ENCODE peak calls at places on chromosomes 12 and 14, in six cellular contexts. B is neural crest cell, N is lung, R is OCI-LY7, X is dermis blood vessel endothelial cell, D is Calu3. W is an unnamed sample.

GRCh38 chr14:64549805-64550538 is at the start of gene PPP1R36:
- DNase-seq in D (peak), X (no peak), R (no peak), N (peak), B (no peak), W (peak)

GRCh38 chr12:12736759-12737676 is 19.9 kb downstream of the CDKN1B start:
- DNase-seq in X (peak), N (no peak), B (no peak), D (no peak), R (peak), W (peak)

GRCh38 chr12:93128332-93128707 is 199.2 kb upstream of the EEA1 start:
- DNase-seq in B (no peak), N (peak), X (no peak), R (no peak), D (no peak), W (no peak)

GRCh38 chr14:81565441-81566290 is 32.0 kb upstream of the SEL1L start:
- DNase-seq in N (no peak), B (peak), R (peak), D (peak), X (peak), W (peak)

GRCh38 chr12:48764521-48764920 is 24.4 kb downstream of the ADCY6 start:
- DNase-seq in N (no peak), X (no peak), D (peak), R (no peak), B (no peak), W (no peak)

GRCh38 chr12:125183187-125184067 is 118.2 kb downstream of the AACS start:
- DNase-seq in B (peak), D (peak), N (peak), R (peak), X (peak), W (peak)

GRCh38 chr12:93018610-93019009 is 89.5 kb upstream of the EEA1 start:
- DNase-seq in X (no peak), N (no peak), R (no peak), D (no peak), B (no peak), W (no peak)

GRCh38 chr12:89064151-89064550 is 288.1 kb downstream of the DUSP6 start:
- DNase-seq in R (no peak), D (no peak), B (no peak), X (no peak), N (no peak), W (no peak)

GRCh38 chr14:71166434-71166833 is 259.2 kb downstream of the PCNX1 start:
- DNase-seq in B (no peak), R (peak), D (no peak), N (no peak), X (peak), W (peak)

GRCh38 chr12:53506450-53506785 is 866 bp downstream of the NPFF start:
- DNase-seq in D (no peak), B (no peak), X (no peak), R (no peak), N (no peak), W (no peak)

GRCh38 chr12:44847888-44848770 is 28.0 kb downstream of the NELL2 start:
- DNase-seq in B (no peak), D (no peak), R (peak), N (no peak), X (no peak), W (peak)

GRCh38 chr12:82896979-82897378 is 210.3 kb downstream of the TMTC2 start:
- DNase-seq in R (no peak), B (no peak), D (peak), N (no peak), X (no peak), W (no peak)

GRCh38 chr14:96711559-96712267 is 85.5 kb upstream of the VRK1 start:
- DNase-seq in N (no peak), X (no peak), R (no peak), B (no peak), D (no peak), W (no peak)

GRCh38 chr12:76489737-76490136 is 69.8 kb downstream of the OSBPL8 start:
- DNase-seq in B (no peak), D (no peak), X (no peak), N (no peak), R (no peak), W (no peak)

GRCh38 chr12:65937806-65938205 is 113.5 kb downstream of the HMGA2 start:
- DNase-seq in N (no peak), D (no peak), R (no peak), X (no peak), B (no peak), W (no peak)

GRCh38 chr12:23906329-23906728 is 43.1 kb downstream of the SOX5 start:
- DNase-seq in X (no peak), R (no peak), B (peak), D (peak), N (no peak), W (no peak)